ENCODE peak calls at places on chromosomes 4 and X, in four cellular contexts. S is H7, B is AG20443, G is Caco-2. F is an unnamed sample.

GRCh38 chr4:73620115-73620792 is at the start of gene RASSF6:
- DNase-seq in S (peak), G (peak), B (no peak), F (no peak)

GRCh38 chr4:53935780-53936179 is 128.6 kb downstream of the CHIC2 start:
- DNase-seq in G (no peak), S (no peak), B (peak), F (peak)

GRCh38 chrX:108072746-108073145 is 18.6 kb downstream of the PSMD10 start:
- DNase-seq in G (no peak), S (no peak), B (no peak), F (peak)

GRCh38 chrX:4243759-4244158 is 530.3 kb upstream of the PRKX start:
- DNase-seq in G (no peak), B (no peak), S (no peak), F (no peak)

GRCh38 chrX:64792598-64793337 is 183.5 kb downstream of the ZC4H2 start:
- DNase-seq in B (no peak), G (no peak), S (peak), F (no peak)

GRCh38 chr4:100356172-100356571 is 161.7 kb downstream of the EMCN start:
- DNase-seq in G (no peak), B (no peak), S (no peak), F (no peak)

GRCh38 chr4:153564630-153565525 is 98.7 kb downstream of the TMEM131L start:
- DNase-seq in S (no peak), G (peak), B (peak), F (peak)

GRCh38 chr4:10504510-10504909 is 47.3 kb upstream of the ZNF518B start:
- DNase-seq in G (no peak), S (no peak), B (no peak), F (no peak)

GRCh38 chr4:88963817-88964216 is 93.2 kb downstream of the FAM13A start:
- DNase-seq in S (no peak), G (no peak), B (no peak), F (peak)

GRCh38 chr4:77465271-77465670 is 140.3 kb upstream of the CXCL13 start:
- DNase-seq in G (peak), S (peak), B (peak), F (peak)

F was measured in GM23248.